ENCODE peak calls at places on chromosome 11, in nine cellular contexts. G, E, S, T, H, U, K, W and R are unnamed samples. For H3K4me1, the result is how much of the 10 kb centered on the place peaks cover.

GRCh38 chr11:13338437-13339069 is 61.0 kb downstream of the BMAL1 start:
- DNase-seq in G (no peak), K (peak), U (no peak), S (no peak), H (peak), E (no peak), T (no peak), W (no peak), R (no peak)

GRCh38 chr11:830295-831131 is 2.2 kb upstream of the CD151 start:
- DNase-seq in T (peak), H (peak), U (peak), G (peak), E (no peak), S (peak), W (peak), K (peak), R (peak)

GRCh38 chr11:99366476-99366992 is 345.8 kb downstream of the CNTN5 start:
- DNase-seq in W (no peak), T (no peak), H (no peak), U (no peak), E (no peak), K (no peak), S (no peak), G (no peak), R (no peak)

GRCh38 chr11:116073854-116074837 is 569.9 kb upstream of the CADM1 start:
- DNase-seq in G (no peak), T (no peak), H (no peak), E (no peak), S (no peak), W (no peak), U (no peak), K (no peak), R (no peak)

GRCh38 chr11:124285610-124286344 is 28.0 kb downstream of the OR8D1 start:
- DNase-seq in S (no peak), H (no peak), E (no peak), K (no peak), W (no peak), G (no peak), U (no peak), T (no peak), R (no peak)

GRCh38 chr11:1741741-1742140 is 8.7 kb downstream of the IFITM10 start:
- DNase-seq in H (no peak), K (no peak), E (no peak), S (no peak), T (no peak), U (no peak), W (no peak), G (no peak), R (no peak)

GRCh38 chr11:133065847-133066485 is 466.3 kb downstream of the OPCML start:
- DNase-seq in T (no peak), E (no peak), K (no peak), W (no peak), S (no peak), U (peak), G (no peak), H (no peak), R (no peak)

GRCh38 chr11:13769188-13769587 is 100.7 kb downstream of the FAR1 start:
- DNase-seq in W (no peak), S (no peak), T (no peak), E (no peak), G (no peak), H (no peak), K (no peak), U (no peak), R (no peak)

GRCh38 chr11:135008001-135008405 is 596.0 kb upstream of the B3GAT1 start:
- DNase-seq in S (no peak), G (no peak), T (no peak), K (no peak), W (no peak), H (no peak), U (no peak), E (no peak), R (no peak)

GRCh38 chr11:298406-299065 is 790 bp downstream of the IFITM5 start:
- DNase-seq in K (no peak), G (no peak), E (no peak), S (peak), W (peak), T (peak), H (no peak), U (peak), R (peak)

GRCh38 chr11:19753451-19754041 is 40.9 kb downstream of the NAV2 start:
- DNase-seq in H (no peak), K (no peak), W (no peak), T (no peak), U (no peak), S (no peak), E (peak), G (no peak), R (peak)

GRCh38 chr11:61028135-61028729 is 56.8 kb downstream of the CD6 start:
- DNase-seq in G (peak), U (no peak), H (no peak), K (no peak), W (no peak), E (no peak), S (no peak), T (no peak), R (no peak)

GRCh38 chr11:108754901-108755625 is 90.2 kb downstream of the DDX10 start:
- DNase-seq in H (no peak), G (no peak), T (no peak), K (no peak), U (no peak), E (no peak), S (no peak), W (no peak), R (no peak)

GRCh38 chr11:103055174-103055890 is 36.6 kb downstream of the DCUN1D5 start:
- DNase-seq in E (no peak), S (no peak), U (no peak), H (no peak), K (peak), W (no peak), G (peak), T (no peak), R (no peak)

GRCh38 chr11:702731-703461 is 3.1 kb upstream of the EPS8L2 start:
- DNase-seq in W (peak), S (peak), E (peak), H (no peak), K (no peak), T (peak), G (no peak), U (peak), R (peak)

GRCh38 chr11:116044946-116045345 is 540.7 kb upstream of the CADM1 start:
- DNase-seq in E (no peak), G (no peak), H (no peak), S (no peak), U (no peak), T (no peak), K (no peak), W (no peak), R (no peak)

GRCh38 chr11:77150836-77151235 is 22.8 kb downstream of the MYO7A start:
- DNase-seq in K (no peak), U (no peak), T (no peak), G (no peak), E (no peak), H (no peak), W (no peak), S (peak), R (peak)

GRCh38 chr11:85316967-85317366 is 310.2 kb downstream of the DLG2 start:
- DNase-seq in E (no peak), T (no peak), K (no peak), G (peak), W (no peak), H (no peak), S (no peak), U (no peak), R (no peak)

GRCh38 chr11:123977731-123978347 is at the start of gene OR10S1:
- DNase-seq in K (no peak), S (no peak), U (no peak), G (no peak), H (no peak), W (no peak), T (no peak), E (no peak), R (no peak)

GRCh38 chr11:2104524-2105440 is 34.4 kb downstream of the IGF2 start:
- DNase-seq in E (no peak), T (no peak), G (no peak), H (no peak), S (peak), K (no peak), U (no peak), W (no peak), R (peak)

GRCh38 chr11:5258543-5259262 is 4.1 kb upstream of the HBG2 start:
- DNase-seq in T (no peak), S (no peak), H (no peak), G (no peak), W (no peak), U (no peak), K (no peak), E (no peak), R (no peak)

GRCh38 chr11:1025410-1026162 is 10.9 kb downstream of the MUC6 start:
- DNase-seq in S (no peak), T (no peak), E (no peak), K (no peak), H (no peak), W (no peak), G (no peak), U (peak), R (no peak)

GRCh38 chr11:72856065-72856464 is 41.9 kb downstream of the ATG16L2 start:
- DNase-seq in G (no peak), E (no peak), S (no peak), H (peak), K (no peak), U (no peak), W (no peak), T (no peak), R (no peak)

GRCh38 chr11:69718147-69718546 is 14.3 kb upstream of the FGF19 start:
- DNase-seq in K (no peak), T (no peak), W (no peak), S (no peak), H (no peak), E (peak), G (peak), U (no peak), R (no peak)

GRCh38 chr11:45669146-45669545 is 3.7 kb upstream of the CHST1 start:
- DNase-seq in G (no peak), H (no peak), U (no peak), S (peak), K (no peak), W (no peak), T (no peak), E (no peak), R (no peak)

GRCh38 chr11:114142646-114143045 is 83.1 kb downstream of the ZBTB16 start:
- DNase-seq in G (no peak), U (no peak), K (no peak), E (no peak), T (no peak), W (no peak), S (peak), H (no peak), R (no peak)

GRCh38 chr11:17734986-17735822 is 623 bp downstream of the KCNC1 start:
- DNase-seq in G (no peak), H (peak), T (peak), E (peak), W (peak), K (peak), U (peak), S (peak), R (peak)

GRCh38 chr11:36222755-36223635 is 66.2 kb downstream of the COMMD9 start:
- DNase-seq in T (no peak), H (no peak), K (no peak), S (no peak), W (no peak), U (no peak), G (no peak), E (no peak), R (no peak)

GRCh38 chr11:111438846-111439520 is 59.9 kb upstream of the POU2AF1 start:
- DNase-seq in T (peak), S (no peak), H (no peak), K (peak), U (peak), W (no peak), E (no peak), G (peak), R (no peak)

GRCh38 chr11:71444811-71445210 is 3.4 kb downstream of the DHCR7 start:
- DNase-seq in W (no peak), U (no peak), G (no peak), H (peak), E (no peak), S (peak), K (no peak), T (no peak), R (no peak)

GRCh38 chr11:128625316-128625715 is 38.0 kb upstream of the ETS1 start:
- DNase-seq in T (no peak), H (no peak), U (no peak), E (no peak), G (peak), S (no peak), K (no peak), W (no peak), R (no peak)

GRCh38 chr11:27861706-27862430 is 161.6 kb upstream of the BDNF start:
- DNase-seq in H (peak), W (no peak), U (no peak), E (no peak), T (no peak), G (no peak), S (no peak), K (no peak), R (no peak)

GRCh38 chr11:61332266-61332822 is 561 bp downstream of the DDB1 start:
- DNase-seq in H (no peak), T (no peak), K (no peak), G (peak), E (no peak), S (no peak), W (no peak), U (no peak), R (no peak)

GRCh38 chr11:9662273-9662672 is 1.6 kb upstream of the SWAP70 start:
- DNase-seq in E (no peak), S (no peak), K (no peak), T (no peak), U (no peak), W (no peak), H (peak), G (peak), R (peak)

GRCh38 chr11:122727101-122727929 is 71.8 kb downstream of the UBASH3B start:
- DNase-seq in T (no peak), G (peak), U (no peak), H (no peak), W (no peak), K (peak), E (no peak), S (no peak), R (no peak)

GRCh38 chr11:19988598-19988997 is 171.7 kb downstream of the DBX1 start:
- DNase-seq in K (no peak), T (no peak), G (no peak), U (no peak), W (peak), E (peak), H (no peak), S (peak), R (peak)

GRCh38 chr11:126599498-126599897 is 244.0 kb downstream of the ST3GAL4 start:
- DNase-seq in W (no peak), H (no peak), S (no peak), T (no peak), K (no peak), U (no peak), G (no peak), E (no peak), R (no peak)
- H3K4me1 ChIP-seq in W (under half), H (under half), S (under half), T (under half), K (under half), U (under half), G (under half), E (under half), R (under half)

DNA sequence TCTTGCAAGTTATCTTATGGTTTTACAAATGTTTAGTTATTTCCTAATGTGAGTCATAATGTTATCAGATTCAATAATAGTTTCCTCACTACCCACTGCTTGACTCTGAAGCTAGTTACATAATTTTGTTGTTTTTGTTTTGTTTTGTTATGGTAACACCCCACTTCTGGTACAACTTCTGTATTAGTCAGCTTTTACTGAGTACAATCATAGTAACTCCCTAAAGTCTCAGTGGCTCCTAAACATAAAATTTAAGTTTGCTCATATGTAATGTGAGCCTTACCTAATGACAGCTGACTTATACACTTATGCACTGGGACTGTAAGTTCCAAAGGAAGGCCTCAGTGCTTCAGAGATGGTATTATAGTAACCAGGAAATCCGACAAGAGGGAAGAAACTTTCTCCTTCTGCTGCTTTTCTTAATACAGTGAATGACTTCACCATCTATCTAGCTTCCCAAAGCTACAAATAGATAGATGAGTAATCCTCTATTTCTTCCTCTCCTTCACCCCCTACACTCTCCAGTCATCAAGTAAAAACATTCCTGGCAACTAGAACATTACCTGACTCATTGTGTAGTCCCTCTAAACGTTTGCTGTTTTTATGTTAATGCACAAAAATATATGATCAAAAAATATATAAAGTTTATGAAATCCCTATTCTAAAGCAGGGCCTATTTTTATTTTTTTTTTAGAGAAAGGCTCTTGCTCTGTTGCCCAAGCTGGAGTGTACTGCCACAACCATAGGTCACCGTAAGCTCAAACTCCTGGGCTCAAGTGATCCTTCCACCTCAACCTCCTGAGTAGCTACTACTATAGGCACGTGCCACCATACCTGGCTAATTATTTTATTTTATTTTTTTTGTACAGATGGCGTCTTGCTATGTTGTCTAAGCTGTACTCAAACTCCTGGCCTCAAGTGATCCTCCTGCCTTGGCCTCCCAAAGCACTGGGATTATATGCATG is 563.0 kb downstream of the SOX6 start:
- DNase-seq in H (no peak), E (no peak), S (no peak), K (no peak), G (no peak), U (no peak), T (no peak), W (no peak), R (no peak)
- H3K27ac ChIP-seq in H (no peak), E (no peak), S (no peak), K (no peak), G (no peak), U (no peak), T (no peak), W (peak), R (no peak)

GRCh38 chr11:10906521-10906920 is 48.7 kb upstream of the ZBED5 start:
- DNase-seq in U (no peak), K (no peak), S (no peak), E (no peak), G (no peak), T (no peak), H (no peak), W (no peak), R (no peak)
- TF ChIP-seq CTCF in U (no peak), K (no peak), S (no peak), E (no peak), G (no peak), T (peak), H (no peak), W (peak), R (peak)

GRCh38 chr11:73875380-73875779 is 1.3 kb downstream of the COA4 start:
- DNase-seq in H (no peak), G (no peak), T (no peak), U (no peak), E (no peak), W (no peak), K (no peak), S (no peak), R (no peak)

GRCh38 chr11:73876424-73877300 is at the start of the genes COA4 and PAAF1:
- DNase-seq in W (peak), T (peak), H (peak), G (peak), U (peak), S (peak), K (peak), E (peak), R (peak)

GRCh38 chr11:73875840-73876239 is 806 bp downstream of the COA4 start:
- DNase-seq in S (no peak), K (no peak), H (no peak), E (peak), W (no peak), G (peak), T (no peak), U (no peak), R (no peak)

GRCh38 chr11:73883856-73884255 is 7.1 kb downstream of the PAAF1 start:
- DNase-seq in H (no peak), S (no peak), E (no peak), K (no peak), G (no peak), W (no peak), T (no peak), U (no peak), R (no peak)

GRCh38 chr11:73878771-73879170 is 2.0 kb downstream of the PAAF1 start:
- DNase-seq in S (no peak), K (no peak), G (no peak), E (no peak), T (no peak), H (no peak), W (no peak), U (no peak), R (no peak)
- H3K4me1 ChIP-seq in S (under half), K (under half), G (under half), E (under half), T (under half), H (under half), W (under half), U (under half), R (under half)